ENCODE peak calls at places on chromosomes 7 and 10, in seven cellular contexts. D is tibial artery, Q is upper lobe of left lung, M is psoas muscle, F is fibroblast of pulmonary artery, W is sigmoid colon, T is GM12865. S is an unnamed sample.

GRCh38 chr7:128867842-128868623 is 5.4 kb downstream of the ATP6V1F start:
- DNase-seq in D (no peak), M (peak; percentile 71), T (no peak), Q (no peak), F (no peak), W (no peak), S (no peak)

GRCh38 chr10:26696786-26697162 is 727 bp upstream of the PDSS1 start:
- DNase-seq in F (peak; percentile 61), D (no peak), M (no peak), T (no peak), W (no peak), Q (no peak), S (no peak)

GRCh38 chr10:24756283-24756682 is 32.6 kb upstream of the ARHGAP21 start:
- DNase-seq in F (no peak), M (no peak), W (no peak), D (no peak), Q (no peak), T (no peak), S (no peak)

GRCh38 chr10:24370877-24371276 is 161.9 kb downstream of the KIAA1217 start:
- DNase-seq in W (no peak), Q (no peak), D (no peak), T (no peak), F (no peak), M (no peak), S (no peak)

GRCh38 chr7:99829520-99830160 is 1.8 kb downstream of the CYP3A43 start:
- DNase-seq in W (no peak), Q (no peak), F (no peak), T (no peak), D (no peak), M (no peak), S (no peak)

GRCh38 chr7:22159341-22159740 is 197.6 kb downstream of the RAPGEF5 start:
- DNase-seq in Q (no peak), M (no peak), F (no peak), D (no peak), W (no peak), T (no peak), S (no peak)

GRCh38 chr7:38105874-38106483 is 72.1 kb upstream of the STARD3NL start:
- DNase-seq in F (peak; percentile 70), Q (no peak), M (no peak), W (no peak), T (peak; percentile 64), D (no peak), S (peak; percentile 18)

GRCh38 chr7:84783161-84783803 is 403.6 kb downstream of the SEMA3D start:
- DNase-seq in M (no peak), D (no peak), T (no peak), W (no peak), Q (no peak), F (peak; percentile 36), S (no peak)

GRCh38 chr7:18177129-18177814 is 149.6 kb upstream of the PRPS1L1 start:
- DNase-seq in T (no peak), W (no peak), F (no peak), M (no peak), Q (no peak), D (no peak), S (no peak)

GRCh38 chr7:28481131-28481926 is 69.0 kb downstream of the CREB5 start:
- DNase-seq in T (peak; percentile 93), W (no peak), F (peak; percentile 72), M (no peak), Q (no peak), D (no peak), S (no peak)

GRCh38 chr7:36606442-36607205 is 117.7 kb downstream of the AOAH start:
- DNase-seq in F (no peak), Q (no peak), T (no peak), M (no peak), W (no peak), D (no peak), S (no peak)

GRCh38 chr10:44980309-44981171 is 1.9 kb upstream of the DEPP1 start:
- DNase-seq in D (peak; percentile 67), F (no peak), W (peak; percentile 66), M (peak; percentile 48), Q (peak; percentile 18), T (peak; percentile 48), S (no peak)

GRCh38 chr10:128046156-128046933 is 79.9 kb downstream of the MKI67 start:
- DNase-seq in Q (no peak), M (no peak), W (no peak), F (no peak), D (no peak), T (no peak), S (no peak)
- H3K4me3 ChIP-seq in Q (no peak overlapping the region), M (no peak overlapping the region), W (no peak overlapping the region), F (no peak overlapping the region), D (no peak overlapping the region), T (no peak overlapping the region), S (no peak overlapping the region)

GRCh38 chr10:113639966-113640365 is 23.9 kb downstream of the NRAP start:
- DNase-seq in D (no peak), W (no peak), F (no peak), M (no peak), Q (no peak), T (no peak), S (no peak)
- H3K4me3 ChIP-seq in D (no peak overlapping the region), W (no peak overlapping the region), F (no peak overlapping the region), M (no peak overlapping the region), Q (no peak overlapping the region), T (no peak overlapping the region), S (no peak overlapping the region)

GRCh38 chr10:63286340-63286739 is 153.2 kb downstream of the NRBF2 start:
- DNase-seq in Q (no peak), T (peak; percentile 49), F (no peak), D (no peak), M (no peak), W (no peak), S (no peak)
- H3K4me3 ChIP-seq in Q (no peak overlapping the region), T (peak overlapping the region; percentile 31), F (no peak overlapping the region), D (no peak overlapping the region), M (no peak overlapping the region), W (no peak overlapping the region), S (no peak overlapping the region)

DNA sequence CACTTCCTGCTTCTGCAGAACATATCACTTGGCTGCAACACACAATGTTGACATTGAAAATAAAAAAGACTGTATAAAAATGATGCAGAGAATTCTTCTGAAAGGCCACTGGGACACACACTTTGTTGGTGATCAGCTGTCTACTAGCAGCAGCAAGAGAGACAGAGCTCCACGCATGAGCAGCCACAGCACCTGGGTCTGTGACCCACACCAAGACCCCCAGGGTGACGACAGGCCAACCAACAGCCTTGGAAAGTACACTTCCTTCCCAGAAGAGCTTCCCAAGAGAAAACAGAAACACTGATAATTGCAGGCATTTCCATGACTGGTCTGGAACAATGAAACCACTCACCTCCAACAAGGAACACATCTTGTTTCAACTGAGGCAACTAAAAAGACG is 239.0 kb downstream of the DIP2C start:
- DNase-seq in T (no peak), F (no peak), Q (no peak), M (no peak), W (no peak), D (no peak), S (no peak)
- H3K4me3 ChIP-seq in T (no peak overlapping the region), F (no peak overlapping the region), Q (no peak overlapping the region), M (no peak overlapping the region), W (no peak overlapping the region), D (no peak overlapping the region), S (no peak overlapping the region)

DNA sequence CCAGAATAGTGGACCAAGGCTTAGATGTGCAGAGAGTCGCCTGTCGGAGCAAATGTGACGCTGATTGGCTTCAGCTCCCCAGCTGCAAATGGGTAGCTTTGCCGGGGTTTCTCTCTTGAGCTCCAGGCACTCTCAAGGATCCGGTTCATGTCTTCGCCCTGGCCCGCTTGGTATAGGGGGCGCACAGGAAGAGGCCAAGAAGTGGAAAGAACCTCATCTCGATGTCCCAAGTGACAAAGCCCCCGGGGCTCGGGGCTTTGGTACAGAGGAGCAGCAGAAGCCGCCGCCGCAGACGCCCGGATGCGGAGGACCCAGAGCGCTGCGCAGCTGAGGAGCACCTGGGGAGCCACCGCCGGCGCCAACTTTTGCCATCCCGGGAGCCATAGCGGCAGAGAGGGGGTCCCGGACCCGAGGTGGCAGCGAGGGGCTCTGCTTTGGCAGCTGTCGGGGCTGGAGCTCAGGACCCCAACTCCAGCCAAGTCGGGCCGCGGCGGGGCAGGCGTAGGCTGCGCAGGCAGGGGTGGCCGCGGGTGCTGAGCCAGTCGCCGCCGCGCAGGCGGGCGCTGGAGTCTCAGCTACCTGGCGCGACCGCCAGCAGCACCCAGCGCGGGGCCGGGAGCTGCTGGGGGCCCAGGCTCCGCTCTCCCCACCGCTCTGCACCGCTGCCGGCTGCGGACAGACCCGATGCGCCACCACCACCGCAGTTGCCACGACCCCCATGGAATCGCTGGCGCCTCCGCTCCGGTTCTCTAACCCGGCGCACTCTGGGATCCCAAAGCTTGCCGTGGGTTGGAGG is 466.5 kb downstream of the XPNPEP1 start:
- DNase-seq in Q (no peak), M (no peak), W (no peak), D (no peak), F (no peak), T (no peak), S (peak; percentile 0)
- H3K4me3 ChIP-seq in Q (no peak overlapping the region), M (no peak overlapping the region), W (peak overlapping the region; percentile 35), D (no peak overlapping the region), F (no peak overlapping the region), T (no peak overlapping the region), S (no peak overlapping the region)

GRCh38 chr10:111087331-111087756 is 10.5 kb downstream of the ADRA2A start:
- DNase-seq in F (no peak), W (no peak), M (no peak), Q (no peak), D (no peak), T (no peak), S (no peak)

GRCh38 chr10:111084346-111085255 is 7.8 kb downstream of the ADRA2A start:
- DNase-seq in T (no peak), M (no peak), D (no peak), W (no peak), F (no peak), Q (no peak), S (no peak)

GRCh38 chr10:111087968-111088505 is 11.2 kb downstream of the ADRA2A start:
- DNase-seq in F (no peak), Q (no peak), T (no peak), D (no peak), M (no peak), W (no peak), S (no peak)

GRCh38 chr10:111086602-111087001 is 9.8 kb downstream of the ADRA2A start:
- DNase-seq in W (no peak), T (no peak), D (no peak), Q (no peak), M (no peak), F (no peak), S (no peak)

GRCh38 chr10:111085690-111086353 is 9.0 kb downstream of the ADRA2A start:
- DNase-seq in W (no peak), F (no peak), D (no peak), M (no peak), Q (no peak), T (no peak), S (no peak)
- H3K4me3 ChIP-seq in W (no peak overlapping the region), F (no peak overlapping the region), D (no peak overlapping the region), M (no peak overlapping the region), Q (no peak overlapping the region), T (no peak overlapping the region), S (no peak overlapping the region)

S was measured in MG63.